ENCODE peak calls at places on chromosomes 5 and 9, in nine cellular contexts. S, E, V, B, M, J, A, X and D are unnamed samples.

GRCh38 chr5:74279244-74279643 is 361.3 kb downstream of the ENC1 start:
- DNase-seq in S (no peak), V (no peak), B (no peak), J (no peak), M (no peak), E (no peak), A (no peak), X (no peak), D (no peak)

GRCh38 chr9:89815903-89816573 is 211.2 kb downstream of the GADD45G start:
- DNase-seq in V (no peak), J (no peak), X (no peak), M (no peak), S (peak; percentile 82), B (no peak), A (peak; percentile 56), E (no peak), D (no peak)

GRCh38 chr9:118640836-118641557 is 728.2 kb downstream of the BRINP1 start:
- DNase-seq in M (no peak), E (no peak), V (no peak), X (no peak), J (no peak), B (peak; percentile 15), S (no peak), A (no peak), D (no peak)

GRCh38 chr9:129867138-129868032 is 32.1 kb downstream of the USP20 start:
- DNase-seq in M (no peak), B (no peak), V (no peak), X (no peak), S (no peak), E (no peak), A (no peak), J (no peak), D (no peak)

GRCh38 chr5:65290677-65291076 is 191.0 kb downstream of the ADAMTS6 start:
- DNase-seq in E (no peak), S (no peak), V (no peak), M (no peak), B (no peak), X (no peak), A (no peak), J (peak; percentile 1), D (no peak)

GRCh38 chr5:73908440-73908839 is 282.4 kb downstream of the ARHGEF28 start:
- DNase-seq in V (no peak), X (no peak), A (no peak), S (no peak), B (no peak), E (no peak), M (no peak), J (no peak), D (no peak)

GRCh38 chr5:4862500-4862899 is 277.6 kb upstream of the ADAMTS16 start:
- DNase-seq in X (no peak), B (peak; percentile 36), E (no peak), V (no peak), J (peak; percentile 3), S (peak; percentile 47), M (no peak), A (peak; percentile 41), D (no peak)

GRCh38 chr5:108061941-108062340 is 320.0 kb downstream of the FBXL17 start:
- DNase-seq in B (no peak), S (no peak), V (no peak), J (no peak), M (no peak), X (no peak), A (no peak), E (no peak), D (no peak)

GRCh38 chr5:53537711-53538110 is 22.7 kb upstream of the NDUFS4 start:
- DNase-seq in J (no peak), X (no peak), A (no peak), V (no peak), M (no peak), S (no peak), E (no peak), B (no peak), D (no peak)

GRCh38 chr9:89815061-89815902 is 210.5 kb downstream of the GADD45G start:
- DNase-seq in A (peak; percentile 18), B (no peak), S (no peak), V (no peak), M (no peak), J (no peak), X (no peak), E (no peak), D (no peak)

GRCh38 chr9:85543196-85543595 is 198.6 kb downstream of the AGTPBP1 start:
- DNase-seq in X (no peak), M (no peak), J (no peak), V (no peak), A (no peak), S (no peak), B (no peak), E (no peak), D (no peak)

GRCh38 chr5:40071870-40072269 is 607.8 kb upstream of the PTGER4 start:
- DNase-seq in V (no peak), M (no peak), J (no peak), X (no peak), B (no peak), S (no peak), A (no peak), E (no peak), D (no peak)

GRCh38 chr9:123371228-123371584 is 15.2 kb downstream of the CRB2 start:
- DNase-seq in V (no peak), J (no peak), E (no peak), M (no peak), B (no peak), S (no peak), X (no peak), A (no peak), D (no peak)

GRCh38 chr5:158464383-158464782 is 605.4 kb upstream of the CLINT1 start:
- DNase-seq in B (no peak), E (no peak), V (no peak), M (no peak), A (peak; percentile 47), X (no peak), J (no peak), S (no peak), D (no peak)

GRCh38 chr5:176447982-176448608 is at the start of gene FAF2:
- DNase-seq in X (peak; percentile 96), S (peak; percentile 99), A (peak; percentile 97), V (peak; percentile 100), B (peak; percentile 100), J (peak; percentile 98), M (peak; percentile 94), E (peak; percentile 98), D (peak; percentile 100)

GRCh38 chr9:113543286-113544000 is 79.9 kb downstream of the RGS3 start:
- DNase-seq in J (no peak), X (no peak), S (no peak), A (no peak), M (no peak), E (no peak), V (no peak), B (no peak), D (no peak)

GRCh38 chr5:27083763-27084420 is 45.5 kb upstream of the CDH9 start:
- DNase-seq in E (no peak), S (no peak), M (no peak), J (no peak), X (no peak), V (no peak), A (no peak), B (no peak), D (no peak)

GRCh38 chr5:124912653-124913328 is 166.4 kb upstream of the ZNF608 start:
- DNase-seq in S (no peak), M (peak; percentile 82), E (no peak), A (no peak), X (no peak), J (no peak), V (no peak), B (peak; percentile 49), D (no peak)

GRCh38 chr9:94031380-94031779 is 52.9 kb upstream of the PTPDC1 start:
- DNase-seq in A (no peak), V (no peak), M (no peak), S (peak; percentile 5), E (no peak), J (no peak), B (no peak), X (no peak), D (no peak)

GRCh38 chr9:127131871-127132270 is 9.4 kb upstream of the ANGPTL2 start:
- DNase-seq in E (no peak), S (no peak), X (no peak), M (no peak), B (peak; percentile 74), A (no peak), V (no peak), J (no peak), D (no peak)

GRCh38 chr5:56202483-56202882 is 30.6 kb downstream of the ANKRD55 start:
- DNase-seq in B (no peak), M (no peak), J (no peak), V (no peak), X (no peak), S (no peak), A (no peak), E (no peak), D (no peak)

GRCh38 chr5:56206126-56206525 is 27.0 kb downstream of the ANKRD55 start:
- DNase-seq in J (peak; percentile 41), S (no peak), B (no peak), V (no peak), E (no peak), X (no peak), A (no peak), M (no peak), D (no peak)

GRCh38 chr5:56200856-56201638 is 32.1 kb downstream of the ANKRD55 start:
- DNase-seq in E (peak; percentile 44), B (peak; percentile 80), X (peak; percentile 26), S (peak; percentile 88), J (no peak), A (peak; percentile 50), M (peak; percentile 29), V (peak; percentile 62), D (peak; percentile 33)
- TF ChIP-seq CTCF in E (peak; percentile 67), B (peak; percentile 76), X (peak; percentile 61), S (peak; percentile 69), J (peak; percentile 72), A (peak; percentile 75), M (peak; percentile 61), V (peak; percentile 42), D (peak; percentile 77)

DNA sequence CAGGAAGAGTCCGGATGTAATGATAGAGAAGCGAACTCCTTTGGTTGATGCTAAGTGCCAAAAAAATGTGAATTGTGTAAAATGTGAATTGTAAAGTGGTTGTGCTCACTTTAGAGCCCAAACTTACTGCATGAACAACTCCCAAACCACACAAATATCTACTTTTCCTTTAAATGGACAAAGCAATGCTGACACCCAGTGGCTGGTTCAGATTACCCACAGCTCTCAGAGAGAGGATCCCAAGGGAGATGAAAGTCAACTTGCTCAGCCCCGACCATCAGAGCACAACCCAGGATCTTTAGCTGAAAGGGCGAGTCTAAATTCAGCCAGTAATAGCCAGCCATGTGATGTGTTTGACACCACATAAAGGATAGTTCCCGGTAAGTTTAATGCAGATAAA is 133.7 kb downstream of the NMUR2 start:
- DNase-seq in V (peak; percentile 24), J (no peak), S (peak; percentile 31), A (peak; percentile 11), X (no peak), M (no peak), E (peak; percentile 9), B (peak; percentile 44), D (no peak)
- TF ChIP-seq CTCF in V (no peak), J (peak; percentile 9), S (peak; percentile 11), A (peak; percentile 44), X (peak; percentile 53), M (no peak), E (peak; percentile 32), B (peak; percentile 28), D (peak; percentile 52)

GRCh38 chr5:146041180-146041789 is 64.1 kb downstream of the PLAC8L1 start:
- DNase-seq in X (no peak), E (no peak), J (no peak), A (no peak), S (no peak), B (no peak), V (no peak), M (no peak), D (no peak)
- TF ChIP-seq CTCF in X (no peak), E (peak; percentile 47), J (peak; percentile 36), A (peak; percentile 68), S (peak; percentile 25), B (peak; percentile 46), V (peak; percentile 83), M (no peak), D (peak; percentile 57)

GRCh38 chr5:163473613-163474243 is 13.3 kb downstream of the HMMR start:
- DNase-seq in S (peak; percentile 21), B (peak; percentile 40), M (no peak), E (no peak), A (peak; percentile 21), X (no peak), V (no peak), J (no peak), D (no peak)
- TF ChIP-seq CTCF in S (peak; percentile 24), B (peak; percentile 71), M (no peak), E (peak; percentile 25), A (peak; percentile 69), X (peak; percentile 23), V (no peak), J (peak; percentile 42), D (peak; percentile 31)